ENCODE peak calls at places on chromosome 19, in eight cellular contexts. G is cardiac fibroblast, P is OCI-LY7, T is GM13977, S is GM23338, K is LNCaP clone FGC, V is GM12865, U is NB4. L is an unnamed sample.

GRCh38 chr19:19064811-19065745 is 1.3 kb downstream of the SLC25A42 start:
- DNase-seq in G (no peak), P (peak; percentile 50), T (peak; percentile 49), S (peak; percentile 34), K (no peak), V (peak; percentile 51), U (peak; percentile 49), L (peak; percentile 57)

GRCh38 chr19:18232540-18233223 is 6.4 kb upstream of the PDE4C start:
- DNase-seq in G (peak; percentile 11), P (no peak), T (no peak), S (peak; percentile 92), K (no peak), V (no peak), U (no peak), L (no peak)

GRCh38 chr19:16185925-16186234 is 670 bp downstream of the FAM32A start:
- DNase-seq in G (no peak), P (peak; percentile 70), T (no peak), S (no peak), K (no peak), V (no peak), U (no peak), L (peak; percentile 62)

GRCh38 chr19:17681505-17682125 is 6.5 kb downstream of the UNC13A start:
- DNase-seq in G (peak; percentile 50), P (peak; percentile 19), T (peak; percentile 70), S (peak; percentile 85), K (no peak), V (peak; percentile 36), U (peak; percentile 71), L (peak; percentile 74)

GRCh38 chr19:50772408-50773311 is 2.4 kb downstream of the GPR32 start:
- DNase-seq in G (peak; percentile 20), P (peak; percentile 62), T (peak; percentile 75), S (peak; percentile 68), K (no peak), V (peak; percentile 41), U (peak; percentile 45), L (no peak)

GRCh38 chr19:47436712-47437401 is 17.5 kb upstream of the MEIS3 start:
- DNase-seq in G (peak; percentile 65), P (peak; percentile 80), T (peak; percentile 85), S (peak; percentile 93), K (no peak), V (peak; percentile 83), U (peak; percentile 91), L (peak; percentile 87)

GRCh38 chr19:3146677-3147100 is 10.9 kb downstream of the GNA15 start:
- DNase-seq in G (no peak), P (peak; percentile 38), T (no peak), S (peak; percentile 58), K (no peak), V (peak; percentile 43), U (peak; percentile 52), L (peak; percentile 64)

GRCh38 chr19:54523403-54523802 is 20.8 kb downstream of the LAIR2 start:
- DNase-seq in G (no peak), P (no peak), T (no peak), S (no peak), K (no peak), V (peak; percentile 75), U (peak; percentile 62), L (no peak)

GRCh38 chr19:35332817-35333216 is 3.8 kb downstream of the CD22 start:
- DNase-seq in G (no peak), P (peak; percentile 72), T (no peak), S (peak; percentile 12), K (no peak), V (peak; percentile 82), U (no peak), L (peak; percentile 39)

GRCh38 chr19:49403404-49404187 is 15.5 kb downstream of the KASH5 start:
- DNase-seq in G (no peak), P (peak; percentile 95), T (no peak), S (peak; percentile 96), K (no peak), V (peak; percentile 55), U (no peak), L (no peak)

GRCh38 chr19:55477905-55478304 is 1.5 kb downstream of the ZNF628 start:
- DNase-seq in G (no peak), P (no peak), T (no peak), S (no peak), K (no peak), V (no peak), U (no peak), L (no peak)

GRCh38 chr19:49712397-49712859 is 21.5 kb downstream of the CPT1C start:
- DNase-seq in G (peak; percentile 81), P (peak; percentile 31), T (no peak), S (peak; percentile 92), K (no peak), V (peak; percentile 21), U (peak; percentile 32), L (no peak)

GRCh38 chr19:10808937-10809655 is 26.9 kb downstream of the TMED1 start:
- DNase-seq in G (peak; percentile 60), P (no peak), T (no peak), S (no peak), K (no peak), V (no peak), U (peak; percentile 53), L (no peak)

GRCh38 chr19:24064175-24064574 is 22.8 kb upstream of the ZNF254 start:
- DNase-seq in G (no peak), P (no peak), T (no peak), S (no peak), K (no peak), V (no peak), U (no peak), L (no peak)

GRCh38 chr19:54430306-54431254 is 15.3 kb downstream of the TTYH1 start:
- DNase-seq in G (peak; percentile 46), P (peak; percentile 26), T (peak; percentile 82), S (peak; percentile 83), K (peak; percentile 49), V (no peak), U (peak; percentile 52), L (peak; percentile 83)

GRCh38 chr19:44943801-44944249 is 1.8 kb downstream of the APOC4 start:
- DNase-seq in G (no peak), P (peak; percentile 75), T (peak; percentile 85), S (no peak), K (no peak), V (peak; percentile 79), U (peak; percentile 86), L (peak; percentile 92)
- TF ChIP-seq CTCF in G (no peak), P (peak; percentile 32), T (peak; percentile 12), S (no peak), K (no peak), V (peak; percentile 10), U (no peak), L (no peak)

GRCh38 chr19:33800012-33800680 is 3.5 kb downstream of the KCTD15 start:
- DNase-seq in G (no peak), P (no peak), T (no peak), S (no peak), K (no peak), V (no peak), U (no peak), L (no peak)

GRCh38 chr19:33801411-33801810 is 4.7 kb downstream of the KCTD15 start:
- DNase-seq in G (no peak), P (no peak), T (no peak), S (no peak), K (no peak), V (no peak), U (no peak), L (no peak)

GRCh38 chr19:33797821-33798633 is 1.4 kb downstream of the KCTD15 start:
- DNase-seq in G (peak; percentile 66), P (peak; percentile 60), T (no peak), S (peak; percentile 83), K (no peak), V (no peak), U (peak; percentile 66), L (no peak)

GRCh38 chr19:33798701-33799111 is 2.0 kb downstream of the KCTD15 start:
- DNase-seq in G (peak; percentile 39), P (no peak), T (no peak), S (peak; percentile 56), K (no peak), V (no peak), U (no peak), L (no peak)

DNA sequence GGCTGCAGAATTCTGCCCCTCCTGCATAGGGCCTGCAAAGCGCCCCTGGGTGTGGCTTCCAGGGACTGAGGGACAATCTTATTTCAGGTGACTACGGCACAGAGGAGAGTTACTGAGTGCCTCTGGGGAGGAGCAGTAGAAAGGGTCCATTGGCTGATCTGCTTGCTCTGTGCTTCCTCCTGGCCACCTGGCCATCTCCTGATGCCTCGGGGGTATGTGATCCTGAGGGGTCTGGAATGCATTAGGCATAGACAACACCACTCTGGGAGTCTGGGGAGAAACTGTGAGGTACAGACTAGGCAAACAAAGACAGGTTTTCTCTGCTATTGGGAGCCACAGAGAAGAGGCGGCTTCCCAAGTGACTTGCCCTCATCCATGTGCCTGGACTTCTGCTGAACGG is 2.8 kb downstream of the KCTD15 start:
- DNase-seq in G (no peak), P (no peak), T (no peak), S (peak; percentile 41), K (no peak), V (no peak), U (no peak), L (no peak)
- TF ChIP-seq CTCF in G (no peak), P (no peak), T (no peak), S (no peak), K (no peak), V (no peak), U (no peak), L (no peak)

GRCh38 chr19:38796154-38796553 is 7.2 kb downstream of the LGALS7B start:
- DNase-seq in G (no peak), P (no peak), T (no peak), S (no peak), K (no peak), V (no peak), U (no peak), L (no peak)

GRCh38 chr19:38793186-38793585 is 4.2 kb downstream of the LGALS7B start:
- DNase-seq in G (peak; percentile 55), P (no peak), T (no peak), S (no peak), K (no peak), V (no peak), U (no peak), L (no peak)

GRCh38 chr19:38793671-38794070 is 4.7 kb downstream of the LGALS7B start:
- DNase-seq in G (no peak), P (no peak), T (no peak), S (no peak), K (no peak), V (no peak), U (no peak), L (no peak)

GRCh38 chr19:38792250-38793111 is 3.5 kb downstream of the LGALS7B start:
- DNase-seq in G (peak; percentile 44), P (no peak), T (peak; percentile 67), S (peak; percentile 93), K (no peak), V (peak; percentile 55), U (no peak), L (peak; percentile 69)

GRCh38 chr19:38795549-38795948 is 6.5 kb downstream of the LGALS7B start:
- DNase-seq in G (no peak), P (no peak), T (no peak), S (no peak), K (no peak), V (no peak), U (no peak), L (no peak)
- TF ChIP-seq CTCF in G (no peak), P (no peak), T (no peak), S (no peak), K (no peak), V (no peak), U (no peak), L (no peak)

DNA sequence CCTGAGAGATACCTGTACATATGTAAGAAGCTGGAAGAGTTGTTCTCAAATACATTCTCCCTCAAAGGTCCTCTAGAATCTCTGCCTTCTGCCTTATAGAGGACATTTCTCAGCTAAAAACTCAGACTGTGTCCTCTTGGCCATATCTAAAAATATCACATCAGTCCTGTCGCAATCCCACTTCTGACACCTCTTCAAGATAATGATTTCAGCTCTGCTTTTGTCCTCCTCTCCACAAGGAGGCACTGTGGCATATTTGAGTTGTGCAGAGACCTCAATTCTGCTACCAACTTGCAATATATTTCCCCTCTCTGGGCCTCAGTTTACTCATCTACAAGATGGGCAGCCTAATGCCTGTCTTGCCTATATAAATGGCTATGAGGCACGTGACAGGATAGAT is 16.6 kb downstream of the ADAMTS10 start:
- DNase-seq in G (peak; percentile 21), P (no peak), T (no peak), S (no peak), K (no peak), V (no peak), U (peak; percentile 69), L (no peak)
- TF ChIP-seq CTCF in G (peak; percentile 19), P (peak; percentile 39), T (no peak), S (peak; percentile 59), K (no peak), V (no peak), U (peak; percentile 50), L (no peak)